ENCODE peak calls at places on chromosomes 6 and 20, in five cellular contexts. One of them, this sample, is unnamed.

GRCh38 chr20:22339091-22339881 is 245.1 kb downstream of the FOXA2 start:
- DNase-seq in transverse colon: peak
- DNase-seq in uterus: no peak
- DNase-seq in adrenal gland: peak
- DNase-seq in IMR-90: peak
- DNase-seq in this sample: no peak

GRCh38 chr6:84282566-84282965 is 55.1 kb upstream of the CEP162 start:
- DNase-seq in transverse colon: no peak
- DNase-seq in uterus: no peak
- DNase-seq in adrenal gland: no peak
- DNase-seq in IMR-90: peak
- DNase-seq in this sample: no peak

GRCh38 chr6:97322811-97323210 is 39.8 kb upstream of the MMS22L start:
- DNase-seq in transverse colon: no peak
- DNase-seq in uterus: no peak
- DNase-seq in adrenal gland: no peak
- DNase-seq in IMR-90: peak
- DNase-seq in this sample: no peak

GRCh38 chr6:131597448-131597847 is 24.4 kb downstream of the ARG1 start:
- DNase-seq in transverse colon: no peak
- DNase-seq in uterus: no peak
- DNase-seq in adrenal gland: no peak
- DNase-seq in IMR-90: no peak
- DNase-seq in this sample: no peak

GRCh38 chr6:149061933-149062332 is 255.6 kb upstream of the TAB2 start:
- DNase-seq in transverse colon: no peak
- DNase-seq in uterus: no peak
- DNase-seq in adrenal gland: no peak
- DNase-seq in IMR-90: no peak
- DNase-seq in this sample: no peak

GRCh38 chr6:170096191-170096802 is 194.6 kb downstream of the DLL1 start:
- DNase-seq in transverse colon: no peak
- DNase-seq in uterus: no peak
- DNase-seq in adrenal gland: no peak
- DNase-seq in IMR-90: no peak
- DNase-seq in this sample: peak

GRCh38 chr6:125789576-125790402 is 971 bp upstream of the NCOA7 start:
- DNase-seq in transverse colon: peak
- DNase-seq in uterus: peak
- DNase-seq in adrenal gland: peak
- DNase-seq in IMR-90: peak
- DNase-seq in this sample: peak

GRCh38 chr20:40673442-40673841 is 15.6 kb downstream of the MAFB start:
- DNase-seq in transverse colon: no peak
- DNase-seq in uterus: no peak
- DNase-seq in adrenal gland: no peak
- DNase-seq in IMR-90: no peak
- DNase-seq in this sample: no peak

GRCh38 chr20:20452254-20452676 is 84.4 kb downstream of the INSM1 start:
- DNase-seq in transverse colon: peak
- DNase-seq in uterus: no peak
- DNase-seq in adrenal gland: peak
- DNase-seq in IMR-90: peak
- DNase-seq in this sample: peak

GRCh38 chr20:17304785-17305184 is 77.9 kb downstream of the PCSK2 start:
- DNase-seq in transverse colon: no peak
- DNase-seq in uterus: no peak
- DNase-seq in adrenal gland: no peak
- DNase-seq in IMR-90: no peak
- DNase-seq in this sample: no peak

GRCh38 chr6:82862543-82862942 is 203.1 kb downstream of the UBE3D start:
- DNase-seq in transverse colon: no peak
- DNase-seq in uterus: no peak
- DNase-seq in adrenal gland: no peak
- DNase-seq in IMR-90: peak
- DNase-seq in this sample: no peak

GRCh38 chr20:31704225-31705119 is 18.2 kb downstream of the BCL2L1 start:
- DNase-seq in transverse colon: peak
- DNase-seq in uterus: peak
- DNase-seq in adrenal gland: no peak
- DNase-seq in IMR-90: peak
- DNase-seq in this sample: no peak

GRCh38 chr6:149854532-149854931 is 9.6 kb downstream of the LRP11 start:
- DNase-seq in transverse colon: no peak
- DNase-seq in uterus: no peak
- DNase-seq in adrenal gland: no peak
- DNase-seq in IMR-90: no peak
- DNase-seq in this sample: peak

GRCh38 chr6:97150932-97151331 is 132.1 kb downstream of the MMS22L start:
- DNase-seq in transverse colon: no peak
- DNase-seq in uterus: no peak
- DNase-seq in adrenal gland: no peak
- DNase-seq in IMR-90: no peak
- DNase-seq in this sample: no peak

GRCh38 chr6:146209942-146210341 is 181.1 kb downstream of the GRM1 start:
- DNase-seq in transverse colon: no peak
- DNase-seq in uterus: no peak
- DNase-seq in adrenal gland: no peak
- DNase-seq in IMR-90: no peak
- DNase-seq in this sample: no peak

GRCh38 chr6:41413250-41413649 is 77.8 kb downstream of the NCR2 start:
- DNase-seq in transverse colon: no peak
- DNase-seq in uterus: peak
- DNase-seq in adrenal gland: no peak
- DNase-seq in IMR-90: no peak
- DNase-seq in this sample: no peak

DNA sequence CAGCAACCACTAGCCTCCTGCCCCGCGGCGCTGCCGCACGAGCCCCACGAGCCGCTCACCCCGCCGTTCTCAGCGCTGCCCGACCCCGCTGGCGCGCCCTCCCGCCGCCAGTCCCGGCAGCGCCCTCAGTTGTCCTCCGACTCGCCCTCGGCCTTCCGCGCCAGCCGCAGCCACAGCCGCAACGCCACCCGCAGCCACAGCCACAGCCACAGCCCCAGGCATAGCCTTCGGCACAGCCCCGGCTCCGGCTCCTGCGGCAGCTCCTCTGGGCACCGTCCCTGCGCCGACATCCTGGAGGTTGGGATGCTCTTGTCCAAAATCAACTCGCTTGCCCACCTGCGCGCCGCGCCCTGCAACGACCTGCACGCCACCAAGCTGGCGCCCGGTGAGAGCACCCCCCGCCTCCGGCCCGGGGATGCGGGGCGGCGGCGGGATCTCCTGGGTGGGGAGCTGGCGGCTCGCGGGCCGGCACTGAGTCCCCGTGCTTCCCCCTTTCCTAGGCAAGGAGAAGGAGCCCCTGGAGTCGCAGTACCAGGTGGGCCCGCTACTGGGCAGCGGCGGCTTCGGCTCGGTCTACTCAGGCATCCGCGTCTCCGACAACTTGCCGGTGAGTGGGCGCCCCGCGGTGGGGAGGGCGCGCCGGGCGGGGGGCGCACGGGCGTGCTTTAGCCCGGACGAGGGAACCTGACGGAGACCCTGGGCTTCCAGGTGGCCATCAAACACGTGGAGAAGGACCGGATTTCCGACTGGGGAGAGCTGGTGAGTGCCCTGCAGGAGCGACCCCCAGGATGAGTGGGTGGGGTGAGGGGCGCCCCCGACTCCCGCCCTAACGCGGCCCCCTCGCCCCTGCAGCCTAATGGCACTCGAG is 555 bp downstream of the PIM1 start:
- DNase-seq in transverse colon: peak
- DNase-seq in uterus: peak
- DNase-seq in adrenal gland: peak
- DNase-seq in IMR-90: peak
- DNase-seq in this sample: peak
- TF ChIP-seq POLR2A in transverse colon: peak
- TF ChIP-seq POLR2A in uterus: no peak
- TF ChIP-seq POLR2A in adrenal gland: peak
- TF ChIP-seq POLR2A in IMR-90: peak
- TF ChIP-seq POLR2A in this sample: no peak

DNA sequence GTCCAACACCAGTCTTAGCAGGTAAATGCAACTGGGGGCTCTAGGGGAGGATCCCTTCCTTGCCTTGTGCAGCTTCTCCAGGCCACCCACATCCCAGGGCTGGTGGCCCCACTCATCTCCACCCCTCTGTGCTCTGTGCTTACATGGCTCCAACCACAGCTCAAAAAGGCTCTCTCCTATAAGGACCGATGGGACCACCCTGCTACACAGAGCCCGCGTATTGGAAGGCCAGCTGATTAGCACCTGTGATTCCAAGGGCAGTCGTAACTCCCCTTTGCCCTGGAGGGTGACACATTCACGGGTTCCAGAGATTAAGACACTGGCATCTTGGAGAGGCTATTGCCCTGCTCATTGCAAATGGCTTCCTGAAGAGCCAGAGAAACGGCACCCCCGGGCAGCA is 84.8 kb downstream of the BMP7 start:
- DNase-seq in transverse colon: no peak
- DNase-seq in uterus: no peak
- DNase-seq in adrenal gland: no peak
- DNase-seq in IMR-90: no peak
- DNase-seq in this sample: no peak
- TF ChIP-seq POLR2A in transverse colon: no peak
- TF ChIP-seq POLR2A in uterus: no peak
- TF ChIP-seq POLR2A in adrenal gland: no peak
- TF ChIP-seq POLR2A in IMR-90: no peak
- TF ChIP-seq POLR2A in this sample: no peak

GRCh38 chr6:26216886-26217713 is 129.9 kb downstream of the HFE start:
- DNase-seq in transverse colon: peak
- DNase-seq in uterus: peak
- DNase-seq in adrenal gland: peak
- DNase-seq in IMR-90: peak
- DNase-seq in this sample: peak
- TF ChIP-seq POLR2A in transverse colon: peak
- TF ChIP-seq POLR2A in uterus: no peak
- TF ChIP-seq POLR2A in adrenal gland: peak
- TF ChIP-seq POLR2A in IMR-90: peak
- TF ChIP-seq POLR2A in this sample: no peak

GRCh38 chr6:42959917-42960242 is 674 bp upstream of the GNMT start:
- DNase-seq in transverse colon: no peak
- DNase-seq in uterus: no peak
- DNase-seq in adrenal gland: no peak
- DNase-seq in IMR-90: no peak
- DNase-seq in this sample: no peak

GRCh38 chr6:42962096-42962495 is 1.5 kb downstream of the GNMT start:
- DNase-seq in transverse colon: no peak
- DNase-seq in uterus: no peak
- DNase-seq in adrenal gland: no peak
- DNase-seq in IMR-90: no peak
- DNase-seq in this sample: no peak

GRCh38 chr6:42962502-42963178 is 2.1 kb downstream of the GNMT start:
- DNase-seq in transverse colon: no peak
- DNase-seq in uterus: no peak
- DNase-seq in adrenal gland: no peak
- DNase-seq in IMR-90: no peak
- DNase-seq in this sample: no peak

GRCh38 chr6:42961020-42961470 is 491 bp downstream of the GNMT start:
- DNase-seq in transverse colon: no peak
- DNase-seq in uterus: no peak
- DNase-seq in adrenal gland: peak
- DNase-seq in IMR-90: no peak
- DNase-seq in this sample: no peak

DNA sequence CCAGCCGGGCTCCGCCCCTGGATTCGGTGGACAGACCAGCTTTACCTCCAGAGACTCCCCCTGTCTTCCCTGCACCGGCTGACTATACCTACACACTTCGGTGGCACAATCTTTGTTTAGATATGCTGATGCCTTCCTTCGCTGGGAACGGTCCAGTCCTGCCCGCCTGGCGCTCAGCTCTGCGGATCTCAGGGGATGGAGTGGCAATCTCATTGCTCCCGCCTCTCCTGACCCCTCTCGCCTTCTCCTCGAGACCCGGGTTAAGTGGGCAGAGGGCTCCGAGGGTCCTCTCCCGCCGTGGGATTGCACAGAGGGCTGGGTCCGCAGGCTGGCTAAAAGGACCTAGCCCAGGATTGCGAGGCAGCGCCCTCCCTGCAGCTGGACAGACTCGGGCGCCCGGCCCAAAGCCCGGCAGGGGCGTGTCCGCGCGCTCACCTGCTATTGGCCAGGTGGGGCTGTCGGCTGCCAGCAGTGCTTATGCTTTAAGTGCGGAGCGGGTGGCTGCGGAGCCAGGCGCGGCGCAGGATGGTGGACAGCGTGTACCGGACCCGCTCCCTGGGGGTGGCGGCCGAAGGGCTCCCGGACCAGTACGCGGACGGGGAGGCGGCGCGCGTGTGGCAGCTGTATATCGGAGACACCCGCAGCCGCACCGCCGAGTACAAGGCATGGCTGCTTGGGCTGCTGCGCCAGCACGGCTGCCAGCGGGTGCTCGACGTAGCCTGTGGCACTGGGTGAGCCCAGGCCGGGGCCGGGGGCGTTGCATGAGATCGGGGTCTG is at the start of gene GNMT:
- DNase-seq in transverse colon: peak
- DNase-seq in uterus: peak
- DNase-seq in adrenal gland: peak
- DNase-seq in IMR-90: no peak
- DNase-seq in this sample: no peak
- TF ChIP-seq POLR2A in transverse colon: peak
- TF ChIP-seq POLR2A in uterus: no peak
- TF ChIP-seq POLR2A in adrenal gland: no peak
- TF ChIP-seq POLR2A in IMR-90: no peak
- TF ChIP-seq POLR2A in this sample: no peak

GRCh38 chr20:3502878-3503277 is 32.1 kb downstream of the ATRN start:
- DNase-seq in transverse colon: no peak
- DNase-seq in uterus: no peak
- DNase-seq in adrenal gland: no peak
- DNase-seq in IMR-90: no peak
- DNase-seq in this sample: no peak

GRCh38 chr20:3510110-3510509 is 39.3 kb downstream of the ATRN start:
- DNase-seq in transverse colon: no peak
- DNase-seq in uterus: no peak
- DNase-seq in adrenal gland: no peak
- DNase-seq in IMR-90: no peak
- DNase-seq in this sample: no peak

GRCh38 chr20:3509064-3509463 is 38.2 kb downstream of the ATRN start:
- DNase-seq in transverse colon: no peak
- DNase-seq in uterus: no peak
- DNase-seq in adrenal gland: no peak
- DNase-seq in IMR-90: no peak
- DNase-seq in this sample: no peak

DNA sequence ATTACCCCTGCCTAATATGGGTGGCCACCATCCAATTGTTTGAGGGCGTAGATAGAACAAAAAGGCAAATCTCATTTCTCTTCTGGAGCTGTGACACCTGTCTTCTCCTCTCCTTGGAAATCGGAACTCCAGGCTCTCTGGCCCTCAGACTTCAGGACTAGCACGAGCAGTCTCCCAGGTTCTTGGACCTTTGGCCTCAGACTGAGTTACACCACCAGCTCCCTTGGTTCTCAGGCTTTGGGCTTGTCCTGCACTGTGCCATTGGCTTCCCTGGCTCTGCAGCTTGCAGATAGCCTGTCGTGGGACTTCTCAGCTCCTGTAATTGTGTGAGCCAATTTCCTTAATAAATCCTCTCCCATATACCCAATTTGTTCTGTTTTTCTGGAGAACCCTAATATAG is 34.3 kb downstream of the ATRN start:
- DNase-seq in transverse colon: no peak
- DNase-seq in uterus: no peak
- DNase-seq in adrenal gland: no peak
- DNase-seq in IMR-90: no peak
- DNase-seq in this sample: no peak
- TF ChIP-seq POLR2A in transverse colon: no peak
- TF ChIP-seq POLR2A in uterus: no peak
- TF ChIP-seq POLR2A in adrenal gland: no peak
- TF ChIP-seq POLR2A in IMR-90: no peak
- TF ChIP-seq POLR2A in this sample: no peak

This sample was measured in lower leg skin.